ENCODE peak calls at places on chromosomes 5 and 9, in four cellular contexts. X, K, Y and B are unnamed samples.

GRCh38 chr9:79129865-79130480 is 441.8 kb upstream of the TLE4 start:
- DNase-seq in K (peak; percentile 26), Y (peak; percentile 11), X (peak; percentile 67), B (no peak)

GRCh38 chr5:32090026-32090754 is 83.9 kb downstream of the GOLPH3 start:
- DNase-seq in X (no peak), K (no peak), Y (no peak), B (no peak)

GRCh38 chr9:81634915-81635516 is 54.3 kb downstream of the TLE1 start:
- DNase-seq in Y (no peak), K (no peak), X (peak; percentile 79), B (no peak)

GRCh38 chr5:850511-851006 is at the start of gene ZDHHC11:
- DNase-seq in X (no peak), K (no peak), Y (peak; percentile 51), B (no peak)

GRCh38 chr5:149267241-149267973 is 4.3 kb upstream of the AFAP1L1 start:
- DNase-seq in K (no peak), X (no peak), Y (no peak), B (no peak)

GRCh38 chr5:1466631-1467265 is 21.5 kb upstream of the SLC6A3 start:
- DNase-seq in K (no peak), Y (no peak), X (no peak), B (no peak)

GRCh38 chr5:168064933-168065622 is 226.4 kb upstream of the WWC1 start:
- DNase-seq in Y (no peak), X (no peak), K (no peak), B (no peak)

GRCh38 chr5:151023047-151023615 is 2.7 kb downstream of the GPX3 start:
- DNase-seq in X (peak; percentile 40), K (no peak), Y (peak; percentile 82), B (no peak)

GRCh38 chr5:32076699-32077695 is 97.1 kb downstream of the GOLPH3 start:
- DNase-seq in X (peak; percentile 59), K (peak; percentile 31), Y (peak; percentile 64), B (peak; percentile 15)

GRCh38 chr5:4762316-4762715 is 377.8 kb upstream of the ADAMTS16 start:
- DNase-seq in Y (no peak), K (no peak), X (no peak), B (no peak)

GRCh38 chr9:22813520-22813919 is 366.9 kb downstream of the DMRTA1 start:
- DNase-seq in X (peak; percentile 52), Y (no peak), K (no peak), B (no peak)

GRCh38 chr9:6757132-6757987 is at the start of gene KDM4C:
- DNase-seq in K (peak; percentile 98), Y (peak; percentile 94), X (peak; percentile 93), B (peak; percentile 88)
- TF ChIP-seq POLR2A in K (peak; percentile 83), Y (peak; percentile 88), X (peak; percentile 98), B (peak; percentile 95)

DNA sequence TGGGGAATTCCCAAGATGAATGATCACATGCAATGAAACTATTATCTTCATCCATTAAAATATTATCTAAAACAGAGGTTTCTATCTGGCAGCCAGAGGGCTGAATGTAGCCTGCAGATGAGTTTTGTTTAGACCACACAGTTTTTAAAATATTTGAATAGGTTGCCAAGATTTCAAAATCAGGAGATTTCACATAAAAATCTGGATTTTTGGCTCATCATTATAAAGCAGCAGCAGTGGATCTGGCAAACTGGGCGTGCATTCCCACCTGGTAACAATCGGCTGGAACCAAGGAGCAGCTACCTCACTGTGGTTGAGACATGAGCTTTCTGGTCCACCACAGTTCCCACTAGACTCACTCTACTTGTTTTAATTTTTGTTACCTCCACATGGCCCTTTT is 155.1 kb downstream of the BNC2 start:
- DNase-seq in Y (no peak), X (peak; percentile 73), K (no peak), B (no peak)
- TF ChIP-seq ELK1 in Y (no peak), X (no peak), K (no peak), B (no peak)

GRCh38 chr5:68730220-68731010 is 363.4 kb upstream of the SLC30A5 start:
- DNase-seq in X (peak; percentile 75), Y (peak; percentile 38), K (no peak), B (no peak)
- TF ChIP-seq POLR2A in X (no peak), Y (no peak), K (no peak), B (no peak)

DNA sequence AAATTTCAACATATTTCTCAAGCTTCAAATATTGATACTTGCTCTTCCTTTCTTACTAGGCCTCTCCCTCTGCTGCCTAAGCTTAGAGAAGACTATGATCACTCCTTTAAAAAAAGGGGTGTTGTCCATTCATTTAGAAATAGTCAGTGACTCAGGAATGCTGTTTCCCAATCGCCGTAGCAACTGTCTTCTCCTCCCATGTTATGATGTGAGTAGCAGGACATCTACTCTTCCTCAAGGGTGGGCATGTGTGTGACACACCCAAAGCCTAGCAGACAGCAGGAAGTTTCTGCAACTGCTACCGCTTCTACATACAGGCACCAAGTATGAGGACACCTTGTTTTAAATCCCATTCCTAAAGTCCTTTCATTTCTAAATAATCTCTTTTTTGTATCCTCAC is 14.5 kb downstream of the DIAPH1 start:
- DNase-seq in K (peak; percentile 80), Y (peak; percentile 86), X (peak; percentile 94), B (no peak)
- TF ChIP-seq ELK1 in K (no peak), Y (no peak), X (no peak), B (no peak)

GRCh38 chr9:120913673-120914266 is 12.8 kb downstream of the TRAF1 start:
- DNase-seq in K (no peak), X (no peak), Y (peak; percentile 69), B (no peak)

GRCh38 chr9:120915854-120916495 is 10.6 kb downstream of the TRAF1 start:
- DNase-seq in Y (no peak), X (no peak), K (no peak), B (no peak)

GRCh38 chr9:120912958-120913672 is 13.5 kb downstream of the TRAF1 start:
- DNase-seq in X (no peak), Y (peak; percentile 66), K (no peak), B (no peak)

GRCh38 chr9:120914953-120915352 is 11.6 kb downstream of the TRAF1 start:
- DNase-seq in K (no peak), Y (no peak), X (peak; percentile 82), B (no peak)

DNA sequence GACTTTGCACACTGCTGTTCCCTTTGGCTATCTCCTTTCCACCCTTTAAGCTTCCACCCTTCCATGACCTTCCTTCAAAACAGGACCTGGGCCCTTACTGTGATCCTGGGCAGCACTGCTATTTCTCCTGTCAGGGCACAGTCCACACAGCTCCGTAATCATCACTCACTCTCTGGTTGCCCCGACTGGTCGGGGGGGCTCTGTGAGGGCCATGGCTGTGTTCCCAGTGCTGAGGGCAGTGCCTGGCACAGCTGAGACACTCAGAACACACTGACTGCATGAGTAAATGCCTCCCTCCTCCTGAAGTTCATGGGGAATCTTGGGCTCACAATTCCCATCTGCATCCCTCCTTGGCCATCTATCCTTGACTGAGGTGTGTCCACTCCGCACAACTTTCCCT is 12.2 kb downstream of the TRAF1 start:
- DNase-seq in K (no peak), Y (no peak), X (no peak), B (no peak)
- TF ChIP-seq POLR2A in K (no peak), Y (no peak), X (no peak), B (peak; percentile 25)

DNA sequence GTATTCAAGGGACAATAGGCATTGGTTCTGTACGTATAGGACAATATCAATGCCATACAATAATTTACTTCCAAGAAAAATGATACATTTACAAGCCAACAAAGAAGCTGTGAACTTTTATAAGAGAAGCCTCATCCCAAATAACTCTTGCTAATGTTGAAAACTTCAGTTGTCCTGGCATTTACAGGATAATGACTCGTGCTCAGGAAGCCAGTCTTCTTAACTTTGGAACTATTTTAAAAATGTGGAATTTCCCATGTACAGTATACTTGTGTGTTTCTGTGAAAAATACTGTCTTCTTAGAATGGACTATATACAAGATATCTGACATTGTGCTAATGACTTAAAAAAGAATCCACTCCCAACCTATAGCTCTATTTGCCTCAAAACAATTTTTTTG is 1479.3 kb upstream of the CDH9 start:
- DNase-seq in Y (no peak), K (no peak), X (no peak), B (no peak)
- TF ChIP-seq ELK1 in Y (no peak), K (no peak), X (no peak), B (no peak)

GRCh38 chr5:39412995-39413394 is 11.8 kb downstream of the DAB2 start:
- DNase-seq in X (no peak), K (no peak), Y (no peak), B (no peak)
- TF ChIP-seq POLR2A in X (no peak), K (no peak), Y (no peak), B (no peak)

DNA sequence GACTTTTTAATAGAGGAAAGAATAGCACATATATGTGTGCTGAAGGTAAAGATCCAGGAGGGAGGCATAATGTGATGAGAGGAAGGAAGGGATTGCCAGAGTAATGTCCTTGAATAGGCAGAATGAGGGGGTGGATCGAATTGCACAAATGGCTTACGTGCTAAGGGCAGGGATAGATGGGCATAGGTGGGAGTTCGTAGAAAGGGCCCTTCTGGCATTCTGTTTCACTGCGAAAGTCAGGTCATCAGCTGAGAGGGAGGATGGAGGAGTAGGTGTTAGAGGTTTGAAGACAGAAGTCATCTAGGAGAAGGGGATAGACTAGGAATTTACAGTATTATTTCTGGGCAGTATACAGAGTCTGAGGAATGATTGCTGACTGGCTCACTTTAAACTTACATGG is 32.1 kb downstream of the CNOT6 start:
- DNase-seq in X (no peak), Y (no peak), K (no peak), B (no peak)
- TF ChIP-seq ELK1 in X (no peak), Y (no peak), K (no peak), B (no peak)

GRCh38 chr5:172445866-172446265 is 8.5 kb downstream of the SH3PXD2B start:
- DNase-seq in K (no peak), X (no peak), Y (no peak), B (no peak)
- TF ChIP-seq POLR2A in K (no peak), X (no peak), Y (no peak), B (no peak)

DNA sequence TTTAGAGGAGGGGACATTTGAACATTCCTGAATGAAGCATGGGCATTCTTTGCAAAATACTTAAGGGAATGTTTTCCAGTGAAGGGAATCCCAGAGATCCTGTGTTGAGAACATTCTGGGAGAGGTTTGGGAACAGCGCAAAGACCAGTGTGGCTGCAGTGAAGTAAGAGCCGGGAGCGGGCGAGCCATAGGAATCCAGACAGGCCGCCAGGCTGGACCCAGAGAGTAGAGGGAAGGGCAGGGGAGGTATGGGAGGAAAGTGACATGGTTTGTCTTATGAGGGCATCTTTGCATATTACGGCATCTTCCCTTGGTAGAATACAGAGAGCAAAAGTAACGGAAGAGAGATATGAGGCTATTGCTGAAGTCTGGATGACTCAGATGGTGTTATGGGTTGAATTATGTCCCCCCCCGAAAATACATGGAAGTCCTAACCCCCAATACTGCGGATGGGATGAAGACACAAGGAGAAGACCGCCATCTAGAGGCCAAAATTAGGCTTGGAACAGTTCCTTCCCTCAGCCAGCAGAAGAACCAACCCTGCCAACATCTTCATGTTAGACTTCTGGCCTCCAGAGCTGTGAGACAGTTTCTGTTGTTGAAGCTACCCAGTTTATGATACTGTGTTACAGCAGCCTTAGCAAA is 268.2 kb downstream of the MAST4 start:
- DNase-seq in X (peak; percentile 47), Y (peak; percentile 10), K (peak; percentile 14), B (no peak)
- TF ChIP-seq ELK1 in X (no peak), Y (no peak), K (no peak), B (no peak)